ENCODE peak calls at places on chromosome 10, in seven cellular contexts. One of them, this sample, is unnamed.
A peak's percentile ranks its signal among the peaks of the same experiment; 100 is the strongest.

GRCh38 chr10:27745719-27746363 is at the start of gene MKX:
- DNase-seq in IMR-90: peak; percentile 44
- DNase-seq in H9: peak; percentile 82
- DNase-seq in H1: no peak
- DNase-seq in mesendoderm: peak; percentile 89
- DNase-seq in mesenchymal stem cell: peak; percentile 24
- DNase-seq in neuronal stem cell: peak; percentile 84
- DNase-seq in this sample: peak; percentile 4

GRCh38 chr10:70926215-70927000 is 38.0 kb upstream of the PCBD1 start:
- DNase-seq in IMR-90: no peak
- DNase-seq in H9: no peak
- DNase-seq in H1: no peak
- DNase-seq in mesendoderm: no peak
- DNase-seq in mesenchymal stem cell: no peak
- DNase-seq in neuronal stem cell: no peak
- DNase-seq in this sample: no peak

GRCh38 chr10:83333566-83333965 is 805.7 kb upstream of the GHITM start:
- DNase-seq in IMR-90: no peak
- DNase-seq in H9: no peak
- DNase-seq in H1: no peak
- DNase-seq in mesendoderm: no peak
- DNase-seq in mesenchymal stem cell: no peak
- DNase-seq in neuronal stem cell: no peak
- DNase-seq in this sample: no peak

GRCh38 chr10:61063035-61063434 is 119.0 kb upstream of the RHOBTB1 start:
- DNase-seq in IMR-90: no peak
- DNase-seq in H9: no peak
- DNase-seq in H1: no peak
- DNase-seq in mesendoderm: peak; percentile 7
- DNase-seq in mesenchymal stem cell: no peak
- DNase-seq in neuronal stem cell: no peak
- DNase-seq in this sample: no peak

GRCh38 chr10:3150366-3150765 is 22.2 kb downstream of the PITRM1 start:
- DNase-seq in IMR-90: no peak
- DNase-seq in H9: no peak
- DNase-seq in H1: no peak
- DNase-seq in mesendoderm: no peak
- DNase-seq in mesenchymal stem cell: no peak
- DNase-seq in neuronal stem cell: no peak
- DNase-seq in this sample: no peak

GRCh38 chr10:117272195-117273076 is 31.5 kb downstream of the SLC18A2 start:
- DNase-seq in IMR-90: no peak
- DNase-seq in H9: no peak
- DNase-seq in H1: no peak
- DNase-seq in mesendoderm: no peak
- DNase-seq in mesenchymal stem cell: no peak
- DNase-seq in neuronal stem cell: no peak
- DNase-seq in this sample: no peak

GRCh38 chr10:88858493-88858892 is 6.8 kb upstream of the ANKRD22 start:
- DNase-seq in IMR-90: peak; percentile 51
- DNase-seq in H9: no peak
- DNase-seq in H1: no peak
- DNase-seq in mesendoderm: no peak
- DNase-seq in mesenchymal stem cell: no peak
- DNase-seq in neuronal stem cell: no peak
- DNase-seq in this sample: peak; percentile 48

GRCh38 chr10:35041502-35041879 is 48.6 kb downstream of the CUL2 start:
- DNase-seq in IMR-90: no peak
- DNase-seq in H9: no peak
- DNase-seq in H1: no peak
- DNase-seq in mesendoderm: no peak
- DNase-seq in mesenchymal stem cell: peak; percentile 58
- DNase-seq in neuronal stem cell: no peak
- DNase-seq in this sample: peak; percentile 45

GRCh38 chr10:129477051-129477450 is 10.0 kb downstream of the MGMT start:
- DNase-seq in IMR-90: no peak
- DNase-seq in H9: no peak
- DNase-seq in H1: no peak
- DNase-seq in mesendoderm: no peak
- DNase-seq in mesenchymal stem cell: no peak
- DNase-seq in neuronal stem cell: no peak
- DNase-seq in this sample: no peak

GRCh38 chr10:81002382-81002781 is 464.7 kb downstream of the SH2D4B start:
- DNase-seq in IMR-90: no peak
- DNase-seq in H9: no peak
- DNase-seq in H1: no peak
- DNase-seq in mesendoderm: no peak
- DNase-seq in mesenchymal stem cell: no peak
- DNase-seq in neuronal stem cell: no peak
- DNase-seq in this sample: no peak

GRCh38 chr10:73368238-73368637 is 9.6 kb upstream of the CFAP70 start:
- DNase-seq in IMR-90: no peak
- DNase-seq in H9: no peak
- DNase-seq in H1: no peak
- DNase-seq in mesendoderm: no peak
- DNase-seq in mesenchymal stem cell: no peak
- DNase-seq in neuronal stem cell: no peak
- DNase-seq in this sample: no peak

GRCh38 chr10:51073461-51074237 is 638 bp upstream of the PRKG1 start:
- DNase-seq in IMR-90: peak; percentile 31
- DNase-seq in H9: peak; percentile 63
- DNase-seq in H1: no peak
- DNase-seq in mesendoderm: peak; percentile 67
- DNase-seq in mesenchymal stem cell: peak; percentile 48
- DNase-seq in neuronal stem cell: peak; percentile 12
- DNase-seq in this sample: peak; percentile 55

GRCh38 chr10:131144711-131145375 is 166.7 kb downstream of the TCERG1L start:
- DNase-seq in IMR-90: no peak
- DNase-seq in H9: no peak
- DNase-seq in H1: no peak
- DNase-seq in mesendoderm: no peak
- DNase-seq in mesenchymal stem cell: no peak
- DNase-seq in neuronal stem cell: no peak
- DNase-seq in this sample: no peak

GRCh38 chr10:47438857-47439474 is 44.9 kb downstream of the ANXA8 start:
- DNase-seq in IMR-90: peak; percentile 74
- DNase-seq in H9: peak; percentile 64
- DNase-seq in H1: peak; percentile 25
- DNase-seq in mesendoderm: peak; percentile 89
- DNase-seq in mesenchymal stem cell: peak; percentile 69
- DNase-seq in neuronal stem cell: peak; percentile 21
- DNase-seq in this sample: peak; percentile 65

GRCh38 chr10:89414879-89415821 is 782 bp downstream of the IFIT5 start:
- DNase-seq in IMR-90: peak; percentile 32
- DNase-seq in H9: peak; percentile 56
- DNase-seq in H1: no peak
- DNase-seq in mesendoderm: peak; percentile 69
- DNase-seq in mesenchymal stem cell: peak; percentile 76
- DNase-seq in neuronal stem cell: peak; percentile 33
- DNase-seq in this sample: peak; percentile 34

GRCh38 chr10:78952686-78953085 is 116.1 kb upstream of the ZMIZ1 start:
- DNase-seq in IMR-90: no peak
- DNase-seq in H9: no peak
- DNase-seq in H1: no peak
- DNase-seq in mesendoderm: no peak
- DNase-seq in mesenchymal stem cell: peak; percentile 55
- DNase-seq in neuronal stem cell: no peak
- DNase-seq in this sample: no peak

GRCh38 chr10:104472957-104473745 is 119.5 kb downstream of the CFAP58 start:
- DNase-seq in IMR-90: peak; percentile 4
- DNase-seq in H9: no peak
- DNase-seq in H1: no peak
- DNase-seq in mesendoderm: peak; percentile 27
- DNase-seq in mesenchymal stem cell: no peak
- DNase-seq in neuronal stem cell: no peak
- DNase-seq in this sample: peak; percentile 87

GRCh38 chr10:69438531-69439349 is 12.5 kb upstream of the TSPAN15 start:
- DNase-seq in IMR-90: peak; percentile 16
- DNase-seq in H9: no peak
- DNase-seq in H1: no peak
- DNase-seq in mesendoderm: peak; percentile 33
- DNase-seq in mesenchymal stem cell: peak; percentile 43
- DNase-seq in neuronal stem cell: no peak
- DNase-seq in this sample: peak; percentile 78

GRCh38 chr10:99329238-99329890 is at the start of gene CNNM1:
- DNase-seq in IMR-90: no peak
- DNase-seq in H9: peak; percentile 72
- DNase-seq in H1: no peak
- DNase-seq in mesendoderm: peak; percentile 50
- DNase-seq in mesenchymal stem cell: peak; percentile 38
- DNase-seq in neuronal stem cell: peak; percentile 20
- DNase-seq in this sample: peak; percentile 1

GRCh38 chr10:95246582-95247051 is 44.2 kb downstream of the PDLIM1 start:
- DNase-seq in IMR-90: peak; percentile 81
- DNase-seq in H9: peak; percentile 80
- DNase-seq in H1: no peak
- DNase-seq in mesendoderm: peak; percentile 92
- DNase-seq in mesenchymal stem cell: peak; percentile 83
- DNase-seq in neuronal stem cell: peak; percentile 79
- DNase-seq in this sample: peak; percentile 92

GRCh38 chr10:96470108-96470743 is 43.5 kb downstream of the TLL2 start:
- DNase-seq in IMR-90: peak; percentile 25
- DNase-seq in H9: peak; percentile 71
- DNase-seq in H1: no peak
- DNase-seq in mesendoderm: peak; percentile 80
- DNase-seq in mesenchymal stem cell: no peak
- DNase-seq in neuronal stem cell: peak; percentile 39
- DNase-seq in this sample: no peak

GRCh38 chr10:100890696-100891271 is 22.0 kb upstream of the SLF2 start:
- DNase-seq in IMR-90: peak; percentile 98
- DNase-seq in H9: no peak
- DNase-seq in H1: no peak
- DNase-seq in mesendoderm: peak; percentile 61
- DNase-seq in mesenchymal stem cell: peak; percentile 97
- DNase-seq in neuronal stem cell: no peak
- DNase-seq in this sample: peak; percentile 8

GRCh38 chr10:22655312-22655973 is 58.9 kb downstream of the PIP4K2A start:
- DNase-seq in IMR-90: peak; percentile 92
- DNase-seq in H9: no peak
- DNase-seq in H1: no peak
- DNase-seq in mesendoderm: no peak
- DNase-seq in mesenchymal stem cell: peak; percentile 96
- DNase-seq in neuronal stem cell: no peak
- DNase-seq in this sample: no peak
- H4K8ac ChIP-seq in IMR-90: peak overlapping the region; percentile 64
- H4K8ac ChIP-seq in H9: no peak overlapping the region
- H4K8ac ChIP-seq in H1: no peak overlapping the region
- H4K8ac ChIP-seq in mesendoderm: no peak overlapping the region
- H4K8ac ChIP-seq in mesenchymal stem cell: peak overlapping the region; percentile 31
- H4K8ac ChIP-seq in neuronal stem cell: no peak overlapping the region
- H4K8ac ChIP-seq in this sample: peak overlapping the region; percentile 23

DNA sequence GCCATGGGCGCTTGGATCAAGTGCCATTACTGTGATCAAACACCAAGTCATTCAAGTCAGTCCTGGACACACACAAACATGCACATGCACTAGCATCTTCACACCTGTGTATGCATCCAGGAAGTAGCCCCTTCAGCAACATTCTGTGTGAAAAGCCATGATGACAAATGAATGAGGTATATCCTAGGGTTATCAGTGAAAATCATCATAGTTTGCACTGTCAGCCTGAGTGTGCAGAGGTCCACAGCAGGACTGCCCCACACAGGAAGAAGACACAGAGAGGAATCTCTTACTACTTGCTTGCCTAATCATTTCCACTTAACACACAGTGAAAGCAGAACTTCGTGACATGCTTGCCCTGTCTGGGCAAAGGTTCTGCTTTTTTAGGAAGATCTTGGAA is 184.0 kb upstream of the ADO start:
- DNase-seq in IMR-90: no peak
- DNase-seq in H9: no peak
- DNase-seq in H1: no peak
- DNase-seq in mesendoderm: no peak
- DNase-seq in mesenchymal stem cell: no peak
- DNase-seq in neuronal stem cell: no peak
- DNase-seq in this sample: no peak
- H2BK120ac ChIP-seq in IMR-90: no peak overlapping the region
- H2BK120ac ChIP-seq in H9: no peak overlapping the region
- H2BK120ac ChIP-seq in H1: no peak overlapping the region
- H2BK120ac ChIP-seq in mesendoderm: no peak overlapping the region
- H2BK120ac ChIP-seq in mesenchymal stem cell: no peak overlapping the region
- H2BK120ac ChIP-seq in neuronal stem cell: no peak overlapping the region
- H2BK120ac ChIP-seq in this sample: no peak overlapping the region

GRCh38 chr10:17383801-17384445 is 70.5 kb downstream of the ST8SIA6 start:
- DNase-seq in IMR-90: no peak
- DNase-seq in H9: no peak
- DNase-seq in H1: no peak
- DNase-seq in mesendoderm: no peak
- DNase-seq in mesenchymal stem cell: no peak
- DNase-seq in neuronal stem cell: no peak
- DNase-seq in this sample: no peak

GRCh38 chr10:17386021-17386420 is 68.4 kb downstream of the ST8SIA6 start:
- DNase-seq in IMR-90: no peak
- DNase-seq in H9: no peak
- DNase-seq in H1: no peak
- DNase-seq in mesendoderm: no peak
- DNase-seq in mesenchymal stem cell: no peak
- DNase-seq in neuronal stem cell: no peak
- DNase-seq in this sample: no peak

GRCh38 chr10:17386616-17387075 is 67.7 kb downstream of the ST8SIA6 start:
- DNase-seq in IMR-90: no peak
- DNase-seq in H9: peak; percentile 33
- DNase-seq in H1: no peak
- DNase-seq in mesendoderm: no peak
- DNase-seq in mesenchymal stem cell: no peak
- DNase-seq in neuronal stem cell: no peak
- DNase-seq in this sample: peak; percentile 97

GRCh38 chr10:17385066-17385465 is 69.3 kb downstream of the ST8SIA6 start:
- DNase-seq in IMR-90: no peak
- DNase-seq in H9: no peak
- DNase-seq in H1: no peak
- DNase-seq in mesendoderm: peak; percentile 69
- DNase-seq in mesenchymal stem cell: no peak
- DNase-seq in neuronal stem cell: no peak
- DNase-seq in this sample: no peak

GRCh38 chr10:17387861-17388503 is 66.4 kb downstream of the ST8SIA6 start:
- DNase-seq in IMR-90: no peak
- DNase-seq in H9: no peak
- DNase-seq in H1: no peak
- DNase-seq in mesendoderm: peak; percentile 77
- DNase-seq in mesenchymal stem cell: no peak
- DNase-seq in neuronal stem cell: no peak
- DNase-seq in this sample: peak; percentile 19
- H3K18ac ChIP-seq in IMR-90: no peak overlapping the region
- H3K18ac ChIP-seq in H9: no peak overlapping the region
- H3K18ac ChIP-seq in H1: peak overlapping the region; percentile 27
- H3K18ac ChIP-seq in mesendoderm: peak overlapping the region; percentile 3
- H3K18ac ChIP-seq in mesenchymal stem cell: no peak overlapping the region
- H3K18ac ChIP-seq in neuronal stem cell: no peak overlapping the region
- H3K18ac ChIP-seq in this sample: no peak overlapping the region

DNA sequence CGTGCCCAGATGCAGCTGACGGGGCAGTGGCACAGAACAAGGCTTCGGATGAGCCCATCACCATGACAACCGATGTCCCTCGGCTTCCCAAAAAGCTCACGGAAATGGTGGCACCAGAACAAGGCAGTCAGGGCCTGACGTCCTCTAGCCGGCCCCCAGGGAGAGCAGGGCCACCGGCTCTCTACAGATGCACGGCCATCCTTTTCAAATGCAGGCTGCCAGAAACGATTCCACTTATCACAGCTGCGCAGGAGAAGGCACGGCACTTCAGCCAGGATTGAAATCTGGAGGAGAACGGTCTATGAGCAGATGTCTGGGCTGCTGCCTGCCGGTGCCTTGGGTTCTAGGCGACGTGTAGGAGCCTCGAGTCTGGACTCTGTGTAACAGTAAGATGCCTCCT is 223.8 kb downstream of the ZMYND11 start:
- DNase-seq in IMR-90: no peak
- DNase-seq in H9: no peak
- DNase-seq in H1: no peak
- DNase-seq in mesendoderm: no peak
- DNase-seq in mesenchymal stem cell: no peak
- DNase-seq in neuronal stem cell: no peak
- DNase-seq in this sample: no peak
- H4K8ac ChIP-seq in IMR-90: no peak overlapping the region
- H4K8ac ChIP-seq in H9: no peak overlapping the region
- H4K8ac ChIP-seq in H1: no peak overlapping the region
- H4K8ac ChIP-seq in mesendoderm: no peak overlapping the region
- H4K8ac ChIP-seq in mesenchymal stem cell: no peak overlapping the region
- H4K8ac ChIP-seq in neuronal stem cell: no peak overlapping the region
- H4K8ac ChIP-seq in this sample: no peak overlapping the region

This sample was measured in trophoblast cell.